ENCODE peak calls at places on chromosomes 12 and 14, in four cellular contexts. J, R, Q and O are unnamed samples.

GRCh38 chr14:103530390-103530789 is 1.4 kb downstream of the TRMT61A start:
- DNase-seq in R (no peak), Q (no peak), J (no peak), O (no peak)

GRCh38 chr12:106252056-106252455 is 4.2 kb upstream of the CKAP4 start:
- DNase-seq in Q (no peak), J (peak), R (no peak), O (no peak)

GRCh38 chr12:13124661-13125505 is 21.4 kb upstream of the GSG1 start:
- DNase-seq in Q (no peak), J (no peak), R (no peak), O (no peak)

GRCh38 chr12:93790472-93791152 is 113.4 kb downstream of the CRADD start:
- DNase-seq in Q (peak), R (no peak), J (no peak), O (no peak)

GRCh38 chr12:29733060-29733459 is 50.7 kb downstream of the TMTC1 start:
- DNase-seq in Q (no peak), R (no peak), J (no peak), O (no peak)

GRCh38 chr12:62248873-62249272 is 11.3 kb upstream of the USP15 start:
- DNase-seq in Q (no peak), R (no peak), J (no peak), O (no peak)

GRCh38 chr12:2396448-2396871 is 343.7 kb downstream of the CACNA1C start:
- DNase-seq in Q (no peak), J (no peak), R (no peak), O (no peak)

GRCh38 chr12:55624056-55624455 is 12.6 kb upstream of the OR10P1 start:
- DNase-seq in J (no peak), R (no peak), Q (no peak), O (no peak)

GRCh38 chr12:51773145-51773869 is 75.2 kb downstream of the FIGNL2 start:
- DNase-seq in R (no peak), Q (no peak), J (no peak), O (no peak)

GRCh38 chr12:65620026-65620425 is 204.3 kb upstream of the HMGA2 start:
- DNase-seq in J (no peak), R (no peak), Q (no peak), O (no peak)